ENCODE peak calls at places on chromosomes 4 and X, in five cellular contexts. E is adrenal gland, M is stomach, D is sigmoid colon, V is heart left ventricle. Q is an unnamed sample.

GRCh38 chr4:40594261-40595178 is 35.1 kb downstream of the RBM47 start:
- DNase-seq in E (peak; percentile 85), M (no peak), D (no peak), V (no peak), Q (no peak)

GRCh38 chr4:63169836-63170235 is 1239.4 kb downstream of the TECRL start:
- DNase-seq in E (no peak), M (no peak), D (no peak), V (no peak), Q (no peak)

GRCh38 chr4:24423670-24424069 is 160.7 kb downstream of the DHX15 start:
- DNase-seq in E (no peak), M (no peak), D (no peak), V (no peak), Q (no peak)

GRCh38 chr4:97670703-97671269 is 472.5 kb downstream of the STPG2 start:
- DNase-seq in E (no peak), M (no peak), D (no peak), V (no peak), Q (no peak)

GRCh38 chrX:1391707-1392375 is at the start of gene SLC25A6:
- DNase-seq in E (peak; percentile 99), M (peak; percentile 99), D (peak; percentile 99), V (peak; percentile 100), Q (no peak)

GRCh38 chr4:147833254-147833653 is 101.4 kb downstream of the ARHGAP10 start:
- DNase-seq in E (no peak), M (no peak), D (no peak), V (no peak), Q (no peak)

GRCh38 chr4:137655286-137655685 is 123.0 kb upstream of the PCDH18 start:
- DNase-seq in E (no peak), M (no peak), D (no peak), V (no peak), Q (no peak)

GRCh38 chr4:177251237-177251636 is 58.4 kb upstream of the NEIL3 start:
- DNase-seq in E (no peak), M (no peak), D (no peak), V (no peak), Q (no peak)

GRCh38 chr4:182537031-182537617 is 293.9 kb downstream of the TENM3 start:
- DNase-seq in E (no peak), M (no peak), D (no peak), V (no peak), Q (no peak)

GRCh38 chr4:156336516-156336915 is 382.9 kb upstream of the CTSO start:
- DNase-seq in E (no peak), M (no peak), D (no peak), V (no peak), Q (no peak)

GRCh38 chr4:42616576-42616975 is 40.3 kb downstream of the ATP8A1 start:
- DNase-seq in E (no peak), M (no peak), D (no peak), V (no peak), Q (no peak)

GRCh38 chr4:8048856-8049686 is 109.4 kb upstream of the AFAP1 start:
- DNase-seq in E (no peak), M (no peak), D (no peak), V (no peak), Q (no peak)

GRCh38 chr4:186931519-186931918 is 207.9 kb upstream of the FAT1 start:
- DNase-seq in E (no peak), M (no peak), D (no peak), V (no peak), Q (no peak)

GRCh38 chrX:123487674-123488073 is 245.2 kb downstream of the THOC2 start:
- DNase-seq in E (no peak), M (no peak), D (no peak), V (no peak), Q (no peak)

GRCh38 chrX:10395179-10395578 is 225.2 kb downstream of the MID1 start:
- DNase-seq in E (no peak), M (no peak), D (no peak), V (no peak), Q (no peak)

GRCh38 chr4:1216869-1217294 is 32.0 kb downstream of the CTBP1 start:
- DNase-seq in E (no peak), M (peak; percentile 48), D (no peak), V (no peak), Q (no peak)

GRCh38 chrX:153372949-153373348 is 28.2 kb downstream of the PNMA6E start:
- DNase-seq in E (no peak), M (no peak), D (no peak), V (no peak), Q (no peak)

GRCh38 chr4:137623013-137623412 is 90.7 kb upstream of the PCDH18 start:
- DNase-seq in E (no peak), M (no peak), D (no peak), V (no peak), Q (no peak)

GRCh38 chr4:72858328-72858727 is 211.2 kb downstream of the COX18 start:
- DNase-seq in E (no peak), M (no peak), D (no peak), V (no peak), Q (no peak)

GRCh38 chr4:118282692-118283091 is 70.1 kb downstream of the PRSS12 start:
- DNase-seq in E (no peak), M (no peak), D (no peak), V (no peak), Q (no peak)

GRCh38 chr4:61527886-61528285 is 327.8 kb downstream of the ADGRL3 start:
- DNase-seq in E (no peak), M (no peak), D (no peak), V (no peak), Q (no peak)

GRCh38 chr4:15963568-15963967 is 593 bp upstream of the FGFBP2 start:
- DNase-seq in E (no peak), M (no peak), D (no peak), V (no peak), Q (no peak)

GRCh38 chr4:76758290-76758882 is 139.6 kb downstream of the SOWAHB start:
- DNase-seq in E (peak; percentile 70), M (no peak), D (no peak), V (no peak), Q (peak; percentile 16)

GRCh38 chr4:121651597-121651996 is 45.2 kb downstream of the ANXA5 start:
- DNase-seq in E (no peak), M (no peak), D (no peak), V (no peak), Q (no peak)
- TF ChIP-seq POLR2A in E (no peak), M (no peak), D (no peak), V (no peak), Q (no peak)

GRCh38 chr4:185395956-185396723 is 416 bp upstream of the LRP2BP start:
- DNase-seq in E (peak; percentile 98), M (peak; percentile 98), D (peak; percentile 99), V (peak; percentile 97), Q (peak; percentile 96)
- TF ChIP-seq POLR2A in E (peak; percentile 75), M (peak; percentile 54), D (peak; percentile 65), V (no peak), Q (peak; percentile 86)

GRCh38 chrX:38327007-38327774 is at the start of gene RPGR:
- DNase-seq in E (peak; percentile 95), M (peak; percentile 93), D (peak; percentile 97), V (peak; percentile 94), Q (peak; percentile 94)
- TF ChIP-seq POLR2A in E (peak; percentile 41), M (peak; percentile 9), D (no peak), V (no peak), Q (peak; percentile 63)

GRCh38 chr4:48779095-48779997 is 733 bp downstream of the FRYL start:
- DNase-seq in E (peak; percentile 69), M (peak; percentile 71), D (peak; percentile 79), V (peak; percentile 69), Q (peak; percentile 82)
- TF ChIP-seq POLR2A in E (no peak), M (no peak), D (no peak), V (no peak), Q (no peak)